ENCODE peak calls at places on chromosomes 16 and 17, in nine cellular contexts. C is prostate gland, V is stomach, B is Panc1, K is HL-60, G is sigmoid colon, Q is transverse colon, O is GM23338, M is SK-N-SH. N is an unnamed sample.

GRCh38 chr17:70523407-70523806 is 354.1 kb downstream of the KCNJ2 start:
- DNase-seq in C (no peak), V (no peak), B (no peak), K (no peak), G (no peak), Q (no peak), O (no peak), M (no peak), N (no peak)

GRCh38 chr17:5023588-5024147 is 11.6 kb downstream of the SLC52A1 start:
- DNase-seq in C (no peak), V (no peak), B (no peak), K (no peak), G (no peak), Q (no peak), O (no peak), M (no peak), N (no peak)

GRCh38 chr17:20266806-20267458 is 200.4 kb downstream of the LGALS9B start:
- DNase-seq in C (no peak), V (no peak), B (no peak), K (no peak), G (no peak), Q (no peak), O (no peak), M (no peak), N (no peak)

GRCh38 chr16:67393111-67393789 is at the start of gene TPPP3:
- DNase-seq in C (no peak), V (peak), B (no peak), K (no peak), G (peak), Q (peak), O (peak), M (peak), N (peak)

GRCh38 chr16:1839554-1839953 is 12.5 kb downstream of the FAHD1 start:
- DNase-seq in C (no peak), V (no peak), B (no peak), K (peak), G (no peak), Q (no peak), O (peak), M (no peak), N (no peak)

GRCh38 chr17:2419526-2419925 is 18.7 kb upstream of the MNT start:
- DNase-seq in C (no peak), V (no peak), B (no peak), K (no peak), G (no peak), Q (no peak), O (no peak), M (no peak), N (no peak)

GRCh38 chr17:33097411-33097810 is 105.8 kb downstream of the SPACA3 start:
- DNase-seq in C (no peak), V (no peak), B (no peak), K (no peak), G (no peak), Q (no peak), O (no peak), M (no peak), N (no peak)

GRCh38 chr16:70805787-70806186 is 4.8 kb upstream of the VAC14 start:
- DNase-seq in C (no peak), V (no peak), B (no peak), K (no peak), G (no peak), Q (no peak), O (no peak), M (no peak), N (no peak)

GRCh38 chr16:3945751-3946603 is 65.5 kb upstream of the CREBBP start:
- DNase-seq in C (peak), V (peak), B (no peak), K (no peak), G (no peak), Q (peak), O (peak), M (no peak), N (peak)

GRCh38 chr17:55451758-55452468 is 30.3 kb upstream of the MMD start:
- DNase-seq in C (no peak), V (no peak), B (no peak), K (no peak), G (no peak), Q (no peak), O (no peak), M (peak), N (no peak)

GRCh38 chr17:31919802-31920525 is 16.8 kb upstream of the SUZ12 start:
- DNase-seq in C (no peak), V (no peak), B (no peak), K (no peak), G (no peak), Q (no peak), O (no peak), M (no peak), N (no peak)

GRCh38 chr17:63039899-63040602 is 74.0 kb downstream of the TANC2 start:
- DNase-seq in C (no peak), V (no peak), B (no peak), K (no peak), G (no peak), Q (no peak), O (no peak), M (no peak), N (no peak)

GRCh38 chr17:81902653-81903414 is 796 bp downstream of the NPB start:
- DNase-seq in C (no peak), V (no peak), B (no peak), K (no peak), G (no peak), Q (no peak), O (peak), M (peak), N (no peak)

GRCh38 chr17:3870871-3871306 is 22.0 kb downstream of the CAMKK1 start:
- DNase-seq in C (no peak), V (peak), B (no peak), K (no peak), G (no peak), Q (peak), O (no peak), M (no peak), N (no peak)

GRCh38 chr17:33992113-33992512 is 263.0 kb upstream of the CCL2 start:
- DNase-seq in C (no peak), V (no peak), B (no peak), K (no peak), G (no peak), Q (no peak), O (no peak), M (no peak), N (no peak)

GRCh38 chr17:57111386-57111785 is 26.3 kb downstream of the AKAP1 start:
- DNase-seq in C (no peak), V (no peak), B (no peak), K (no peak), G (no peak), Q (no peak), O (no peak), M (no peak), N (no peak)

GRCh38 chr17:57109393-57110151 is 24.5 kb downstream of the AKAP1 start:
- DNase-seq in C (no peak), V (no peak), B (no peak), K (no peak), G (peak), Q (peak), O (peak), M (no peak), N (peak)

GRCh38 chr17:57110579-57111367 is 25.7 kb downstream of the AKAP1 start:
- DNase-seq in C (no peak), V (no peak), B (no peak), K (no peak), G (no peak), Q (no peak), O (no peak), M (no peak), N (no peak)

GRCh38 chr17:57108656-57109392 is 23.8 kb downstream of the AKAP1 start:
- DNase-seq in C (no peak), V (no peak), B (no peak), K (no peak), G (no peak), Q (peak), O (no peak), M (no peak), N (no peak)

DNA sequence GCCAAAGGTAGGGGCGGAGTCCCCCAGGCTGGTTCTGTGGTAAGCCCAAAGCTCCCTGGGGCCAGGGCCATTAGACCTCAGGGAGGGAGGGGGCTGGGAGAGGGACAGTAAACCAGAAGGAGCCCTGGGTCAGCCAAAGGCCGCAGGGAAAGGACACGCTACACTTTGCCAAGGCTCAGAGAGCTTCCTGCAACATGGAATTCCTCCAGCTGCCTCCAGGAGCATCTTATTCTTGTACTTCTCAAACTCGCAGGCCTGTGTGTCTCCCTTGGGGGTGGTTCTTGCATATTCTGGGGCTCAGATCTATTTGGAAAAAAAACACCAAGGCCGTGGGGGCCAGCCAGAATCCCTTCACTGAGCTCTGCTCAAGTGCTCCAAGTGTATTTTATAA is 25.1 kb downstream of the AKAP1 start:
- DNase-seq in C (no peak), V (no peak), B (no peak), K (no peak), G (peak), Q (no peak), O (peak), M (no peak), N (no peak)
- TF ChIP-seq CTCF in C (no peak), V (no peak), B (no peak), K (no peak), G (peak), Q (no peak), O (no peak), M (no peak), N (no peak)

GRCh38 chr16:56856876-56857447 is 8.0 kb upstream of the SLC12A3 start:
- DNase-seq in C (no peak), V (no peak), B (no peak), K (no peak), G (no peak), Q (no peak), O (no peak), M (no peak), N (no peak)

GRCh38 chr16:56852401-56852730 is 12.6 kb upstream of the SLC12A3 start:
- DNase-seq in C (no peak), V (no peak), B (no peak), K (no peak), G (no peak), Q (no peak), O (no peak), M (no peak), N (no peak)

GRCh38 chr16:56855936-56856335 is 9.1 kb upstream of the SLC12A3 start:
- DNase-seq in C (no peak), V (no peak), B (no peak), K (no peak), G (no peak), Q (no peak), O (no peak), M (no peak), N (no peak)

GRCh38 chr16:56852968-56853367 is 12.0 kb upstream of the SLC12A3 start:
- DNase-seq in C (no peak), V (no peak), B (no peak), K (no peak), G (peak), Q (no peak), O (no peak), M (no peak), N (no peak)

DNA sequence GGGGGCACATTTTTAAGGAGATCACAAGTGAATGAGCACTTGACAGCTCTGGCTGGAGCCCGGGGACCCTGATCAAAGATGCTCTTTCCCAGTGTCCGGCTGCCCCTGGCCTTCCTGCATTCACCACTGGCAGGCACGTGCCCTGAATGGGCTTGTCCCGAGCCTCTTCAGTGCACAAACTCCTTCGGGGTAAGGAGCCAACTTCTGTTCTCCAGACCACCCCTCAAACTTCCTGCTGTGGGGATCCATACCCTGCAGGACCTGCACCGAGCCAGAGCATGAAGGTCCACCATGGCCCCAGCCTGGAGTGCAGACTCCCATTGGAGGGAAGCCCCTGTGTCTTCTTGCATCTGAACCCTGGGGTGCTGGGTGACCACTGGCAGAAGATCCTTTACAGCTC is 9.8 kb upstream of the SLC12A3 start:
- DNase-seq in C (no peak), V (no peak), B (no peak), K (no peak), G (no peak), Q (no peak), O (no peak), M (no peak), N (no peak)
- H3K4me3 ChIP-seq in C (no peak), V (no peak), B (no peak), K (no peak), G (no peak), Q (no peak), O (no peak), M (no peak), N (no peak)

DNA sequence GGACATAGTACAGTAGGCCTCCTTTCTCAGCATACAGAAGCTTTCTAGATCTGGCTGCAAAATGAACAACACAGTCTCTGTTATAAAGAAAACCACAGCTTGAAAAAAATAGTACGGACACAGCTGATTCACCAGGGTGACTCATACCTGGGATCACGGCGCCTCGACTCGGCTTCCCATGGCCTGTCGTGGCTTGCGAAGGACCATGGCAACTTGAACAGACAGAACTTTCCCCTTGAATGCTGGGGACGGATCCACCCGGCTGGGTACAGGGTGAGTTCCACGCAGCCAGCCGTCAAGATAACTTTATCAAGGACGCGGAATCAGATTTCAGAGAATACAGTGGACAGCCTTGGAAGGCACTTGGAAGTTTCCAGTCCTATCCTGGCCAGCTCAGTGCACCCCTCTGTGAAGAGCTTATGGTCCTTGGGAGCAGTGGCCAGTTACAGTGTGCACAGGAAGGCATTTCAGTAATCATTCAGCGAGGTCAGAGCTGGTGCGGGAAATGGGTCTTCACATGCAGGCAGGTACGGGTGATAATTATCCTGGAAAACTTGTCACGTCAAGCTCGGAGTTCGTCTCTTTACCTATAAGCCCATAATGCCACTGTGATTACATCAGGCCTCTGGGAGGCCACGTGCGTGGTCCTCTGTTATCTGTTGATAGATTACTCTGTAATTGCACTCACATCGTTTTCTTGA is 57.9 kb upstream of the MAF start:
- DNase-seq in C (peak), V (peak), B (peak), K (no peak), G (no peak), Q (no peak), O (no peak), M (no peak), N (peak)
- TF ChIP-seq POLR2AphosphoS5 in C (peak), V (no peak), B (no peak), K (no peak), G (no peak), Q (no peak), O (no peak), M (no peak), N (no peak)

GRCh38 chr16:52229471-52229870 is 317.5 kb downstream of the TOX3 start:
- DNase-seq in C (no peak), V (no peak), B (no peak), K (no peak), G (no peak), Q (no peak), O (no peak), M (no peak), N (no peak)
- TF ChIP-seq CTCF in C (no peak), V (no peak), B (no peak), K (no peak), G (no peak), Q (no peak), O (no peak), M (no peak), N (no peak)

GRCh38 chr16:28597692-28598261 is 927 bp upstream of the SULT1A2 start:
- DNase-seq in C (no peak), V (no peak), B (no peak), K (no peak), G (no peak), Q (no peak), O (peak), M (no peak), N (no peak)
- H3K4me3 ChIP-seq in C (no peak), V (no peak), B (no peak), K (no peak), G (no peak), Q (no peak), O (no peak), M (no peak), N (no peak)

DNA sequence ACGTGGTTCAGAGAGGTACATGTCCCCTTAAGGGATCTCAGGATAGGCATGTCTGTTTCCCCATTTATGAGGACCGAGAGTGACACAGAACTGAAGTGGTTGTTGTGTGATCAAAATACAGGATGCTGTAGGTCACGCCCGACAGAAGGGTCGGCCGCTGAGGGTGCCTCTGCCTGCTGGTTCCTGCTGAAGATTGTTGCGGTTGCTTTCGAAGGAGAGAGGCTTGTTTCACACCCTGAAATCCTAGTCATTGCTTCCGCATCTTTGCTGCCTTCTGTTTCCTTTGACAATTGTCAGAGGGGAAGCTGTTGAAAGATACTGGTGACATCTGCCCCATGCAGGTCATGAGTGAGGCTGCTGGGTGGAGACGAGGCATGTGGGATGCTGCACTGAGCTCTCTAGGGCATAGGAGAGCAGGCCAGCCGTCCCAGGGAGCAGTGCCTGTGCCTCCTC is 3.8 kb upstream of the NAT9 start:
- DNase-seq in C (no peak), V (peak), B (no peak), K (peak), G (peak), Q (peak), O (no peak), M (no peak), N (no peak)
- TF ChIP-seq POLR2AphosphoS5 in C (no peak), V (no peak), B (no peak), K (peak), G (no peak), Q (peak), O (no peak), M (no peak), N (no peak)

N was measured in breast epithelium.